ENCODE peak calls at places on chromosomes 5 and 9, in seven cellular contexts. W is MV-4-11, H is HCEC 1CT, S is left kidney, F is NCI-H1930, O is HFF-Myc, X is choroid plexus epithelial cell. T is an unnamed sample.

GRCh38 chr5:127040779-127041520 is 10.6 kb upstream of the MARCHF3 start:
- DNase-seq in W (no peak), H (no peak), S (peak), F (no peak), O (no peak), X (peak), T (no peak)

GRCh38 chr5:151078490-151079262 is 2.2 kb downstream of the TNIP1 start:
- DNase-seq in W (no peak), H (no peak), S (no peak), F (no peak), O (no peak), X (no peak), T (no peak)

GRCh38 chr9:83434254-83434653 is 103.9 kb downstream of the FRMD3 start:
- DNase-seq in W (no peak), H (no peak), S (no peak), F (no peak), O (no peak), X (no peak), T (no peak)

GRCh38 chr9:92943062-92943616 is 4.2 kb upstream of the FGD3 start:
- DNase-seq in W (no peak), H (no peak), S (no peak), F (no peak), O (no peak), X (no peak), T (no peak)

GRCh38 chr9:134622896-134623407 is 18.7 kb upstream of the COL5A1 start:
- DNase-seq in W (no peak), H (no peak), S (no peak), F (no peak), O (no peak), X (no peak), T (no peak)

GRCh38 chr9:109816490-109816889 is 36.5 kb downstream of the PALM2AKAP2 start:
- DNase-seq in W (peak), H (peak), S (no peak), F (no peak), O (peak), X (peak), T (peak)

GRCh38 chr9:127910613-127911205 is 6.1 kb downstream of the ST6GALNAC4 start:
- DNase-seq in W (no peak), H (no peak), S (peak), F (no peak), O (no peak), X (peak), T (no peak)

GRCh38 chr5:142906863-142907671 is 136.9 kb downstream of the ARHGAP26 start:
- DNase-seq in W (no peak), H (no peak), S (peak), F (no peak), O (no peak), X (peak), T (no peak)

GRCh38 chr5:10106806-10107205 is 142.9 kb downstream of the ATPSCKMT start:
- DNase-seq in W (no peak), H (no peak), S (no peak), F (no peak), O (no peak), X (peak), T (no peak)

GRCh38 chr5:88827997-88828396 is 55.0 kb downstream of the MEF2C start:
- DNase-seq in W (peak), H (peak), S (no peak), F (no peak), O (no peak), X (no peak), T (peak)

GRCh38 chr9:4119778-4120554 is 179.9 kb downstream of the GLIS3 start:
- DNase-seq in W (no peak), H (no peak), S (no peak), F (no peak), O (no peak), X (no peak), T (no peak)

GRCh38 chr5:79858097-79858723 is 132.9 kb downstream of the MTX3 start:
- DNase-seq in W (peak), H (no peak), S (peak), F (no peak), O (peak), X (peak), T (peak)

GRCh38 chr5:78720997-78721396 is 72.4 kb upstream of the LHFPL2 start:
- DNase-seq in W (no peak), H (no peak), S (no peak), F (no peak), O (no peak), X (no peak), T (no peak)

GRCh38 chr9:446074-446699 is 231.5 kb downstream of the DOCK8 start:
- DNase-seq in W (no peak), H (no peak), S (no peak), F (no peak), O (no peak), X (no peak), T (no peak)

GRCh38 chr9:134544388-134545212 is 97.0 kb upstream of the COL5A1 start:
- DNase-seq in W (no peak), H (no peak), S (peak), F (no peak), O (peak), X (peak), T (peak)

GRCh38 chr9:111356567-111357244 is 26.7 kb upstream of the OR2K2 start:
- DNase-seq in W (peak), H (peak), S (no peak), F (no peak), O (peak), X (peak), T (peak)

GRCh38 chr9:96462538-96462937 is 12.6 kb downstream of the HABP4 start:
- DNase-seq in W (no peak), H (no peak), S (peak), F (no peak), O (no peak), X (no peak), T (no peak)

GRCh38 chr9:129006328-129007034 is 21.6 kb downstream of the SH3GLB2 start:
- DNase-seq in W (peak), H (peak), S (peak), F (peak), O (peak), X (peak), T (peak)

GRCh38 chr5:77437194-77437593 is 54.9 kb downstream of the WDR41 start:
- DNase-seq in W (no peak), H (no peak), S (peak), F (no peak), O (no peak), X (peak), T (no peak)

GRCh38 chr5:181133610-181134231 is 2.8 kb upstream of the OR2V1 start:
- DNase-seq in W (no peak), H (peak), S (no peak), F (no peak), O (peak), X (peak), T (no peak)

GRCh38 chr9:96618209-96619108 is 1.2 kb downstream of the CDC14B start:
- DNase-seq in W (no peak), H (peak), S (peak), F (no peak), O (no peak), X (peak), T (no peak)

GRCh38 chr5:34762321-34762871 is 76.6 kb upstream of the TTC23L start:
- DNase-seq in W (peak), H (peak), S (peak), F (no peak), O (peak), X (peak), T (no peak)

GRCh38 chr9:94096819-94097577 is 12.7 kb downstream of the PTPDC1 start:
- DNase-seq in W (no peak), H (peak), S (no peak), F (no peak), O (no peak), X (no peak), T (no peak)

GRCh38 chr9:96420468-96421219 is 2.5 kb upstream of the ZNF367 start:
- DNase-seq in W (peak), H (peak), S (peak), F (no peak), O (peak), X (peak), T (peak)

GRCh38 chr5:15023846-15024245 is 152.3 kb upstream of the ANKH start:
- DNase-seq in W (no peak), H (no peak), S (no peak), F (no peak), O (no peak), X (no peak), T (no peak)

GRCh38 chr9:131361202-131361833 is 32.6 kb upstream of the PRRC2B start:
- DNase-seq in W (peak), H (no peak), S (peak), F (no peak), O (no peak), X (peak), T (no peak)

T was measured in foreskin melanocyte.